ENCODE peak calls at places on chromosomes 16 and 17, in five cellular contexts. X, E, A, P and H are unnamed samples.

GRCh38 chr17:42287305-42288077 is 807 bp upstream of the STAT5A start:
- DNase-seq in A (peak; percentile 79), E (no peak), X (peak; percentile 53), P (peak; percentile 88), H (peak; percentile 42)

GRCh38 chr17:72407336-72408121 is 286.7 kb downstream of the SOX9 start:
- DNase-seq in X (peak; percentile 50), P (peak; percentile 67), E (no peak), A (peak; percentile 58), H (peak; percentile 22)

GRCh38 chr16:2966803-2967184 is 2.4 kb upstream of the PAQR4 start:
- DNase-seq in X (no peak), P (no peak), E (no peak), A (no peak), H (no peak)

GRCh38 chr16:5903153-5903552 is 805.6 kb upstream of the EEF2KMT start:
- DNase-seq in E (no peak), X (no peak), P (no peak), A (no peak), H (no peak)

GRCh38 chr16:64615647-64616280 is 506.1 kb downstream of the CDH11 start:
- DNase-seq in X (no peak), P (no peak), A (no peak), E (no peak), H (peak; percentile 21)

GRCh38 chr17:68288375-68288774 is 2.6 kb downstream of the SLC16A6 start:
- DNase-seq in P (peak; percentile 35), A (peak; percentile 67), E (no peak), X (no peak), H (no peak)

GRCh38 chr17:62895650-62896301 is 70.3 kb upstream of the TANC2 start:
- DNase-seq in X (no peak), E (no peak), P (no peak), A (no peak), H (no peak)

GRCh38 chr16:84754353-84754856 is 54.6 kb downstream of the USP10 start:
- DNase-seq in A (peak; percentile 73), P (peak; percentile 87), X (peak; percentile 86), E (peak; percentile 59), H (no peak)

GRCh38 chr16:54517181-54517580 is 230.6 kb upstream of the IRX3 start:
- DNase-seq in A (no peak), X (no peak), E (no peak), P (no peak), H (no peak)

GRCh38 chr17:8628609-8629169 is 1.8 kb downstream of the MYH10 start:
- DNase-seq in A (no peak), E (no peak), P (no peak), X (no peak), H (no peak)

GRCh38 chr17:8629371-8630226 is 926 bp downstream of the MYH10 start:
- DNase-seq in X (peak; percentile 50), P (peak; percentile 66), A (peak; percentile 37), E (peak; percentile 36), H (peak; percentile 40)

GRCh38 chr17:8630802-8631553 is 453 bp upstream of the MYH10 start:
- DNase-seq in A (peak; percentile 100), X (peak; percentile 99), P (peak; percentile 99), E (peak; percentile 99), H (peak; percentile 98)

GRCh38 chr17:8631554-8631877 is 991 bp upstream of the MYH10 start:
- DNase-seq in A (no peak), X (no peak), E (no peak), P (no peak), H (no peak)

DNA sequence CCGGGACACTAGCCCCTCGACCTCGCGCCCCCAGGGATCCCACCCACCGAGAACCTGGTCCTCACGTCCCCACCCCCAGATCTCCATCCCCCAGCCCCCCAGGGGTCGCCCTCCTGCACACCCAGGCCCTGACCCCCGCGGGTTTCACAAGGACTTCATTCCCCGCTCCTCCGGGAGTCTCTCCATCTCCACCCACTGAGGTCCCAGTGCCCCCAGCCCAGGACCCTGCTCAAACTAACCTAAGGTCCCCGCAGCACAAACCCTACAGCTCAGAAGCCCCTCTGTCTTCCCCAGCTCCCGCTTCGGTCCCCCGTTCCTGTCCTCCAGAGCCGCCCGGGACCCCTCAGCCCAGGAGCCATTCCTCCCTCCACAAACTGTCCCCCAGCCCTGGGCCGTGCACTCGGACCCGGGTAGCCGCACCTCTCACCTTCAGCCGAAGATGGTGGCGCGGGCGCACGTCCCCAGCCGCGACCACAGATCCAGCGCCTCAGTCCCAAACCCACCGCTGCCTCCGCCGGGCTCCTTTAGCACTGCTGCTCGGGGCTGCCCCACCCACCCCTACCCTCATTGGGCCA is at the start of gene MYH10:
- DNase-seq in P (peak; percentile 67), E (no peak), A (peak; percentile 39), X (peak; percentile 37), H (no peak)
- TF ChIP-seq CTCF in P (peak; percentile 36), E (no peak), A (peak; percentile 21), X (no peak), H (no peak)

DNA sequence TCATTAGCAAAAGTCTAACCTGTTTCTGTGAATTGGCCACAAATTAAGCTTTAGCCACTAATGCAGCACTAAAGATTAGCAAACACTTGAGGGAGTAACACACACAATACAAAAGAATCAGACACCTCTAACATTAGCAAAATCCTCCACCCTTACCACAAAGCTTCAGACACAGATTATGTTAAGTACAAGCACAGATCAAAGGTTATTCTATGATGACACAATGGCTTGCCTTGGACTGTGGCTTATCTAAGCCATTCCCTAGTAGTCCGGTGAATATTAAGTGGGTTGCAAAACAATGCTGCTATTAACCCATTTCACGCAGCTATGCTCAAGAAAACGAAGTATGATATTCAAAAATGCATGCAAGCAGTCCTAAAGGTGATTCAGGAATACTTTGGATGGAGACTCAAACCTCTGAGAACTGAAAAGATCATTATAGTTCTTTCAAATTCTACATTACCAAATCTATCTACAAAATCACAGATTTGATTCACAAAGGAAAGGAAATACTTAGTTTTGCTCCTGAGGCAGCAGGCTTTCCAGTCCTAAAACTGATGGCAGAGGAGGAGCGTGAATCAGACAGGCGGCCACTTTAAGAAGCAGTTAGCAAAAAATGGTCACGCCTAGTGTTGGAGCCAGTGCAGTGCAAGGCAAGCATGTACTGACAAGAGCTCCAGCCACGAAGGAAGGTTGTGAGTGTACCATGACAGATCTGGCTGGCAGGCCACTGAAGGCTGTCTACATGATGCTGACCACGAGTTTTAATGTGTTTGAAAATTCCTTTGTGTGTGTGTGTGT is 67.2 kb downstream of the PARN start:
- DNase-seq in A (no peak), P (no peak), E (no peak), X (no peak), H (no peak)
- TF ChIP-seq CTCF in A (no peak), P (peak; percentile 20), E (peak; percentile 24), X (no peak), H (peak; percentile 42)

GRCh38 chr16:49378816-49379215 is 5.2 kb downstream of the C16orf78 start:
- DNase-seq in E (no peak), X (no peak), A (no peak), P (no peak), H (no peak)

GRCh38 chr16:49377196-49377755 is 3.7 kb downstream of the C16orf78 start:
- DNase-seq in E (no peak), P (no peak), X (no peak), A (no peak), H (no peak)

GRCh38 chr16:49378238-49378637 is 4.6 kb downstream of the C16orf78 start:
- DNase-seq in A (no peak), E (no peak), P (no peak), X (no peak), H (no peak)

DNA sequence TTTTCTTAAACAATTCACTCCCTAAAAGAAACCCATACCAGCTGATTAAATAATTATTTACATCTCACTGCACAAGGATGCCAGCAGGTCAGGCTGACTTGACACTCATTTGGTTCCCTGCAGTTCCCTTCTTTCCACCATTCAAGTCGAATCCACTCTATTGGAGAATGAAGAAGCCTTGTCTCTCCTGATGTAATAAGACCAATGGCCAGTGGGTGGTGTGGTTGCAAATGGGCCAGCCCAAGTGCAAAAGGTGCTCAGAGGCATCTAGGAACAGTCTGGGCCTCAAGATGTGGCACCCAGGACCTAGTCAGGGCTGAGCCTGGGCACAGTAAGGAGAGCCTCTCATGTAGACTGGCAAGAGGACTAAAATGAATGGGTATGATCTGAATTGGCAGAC is 9.3 kb downstream of the C16orf78 start:
- DNase-seq in X (no peak), P (no peak), E (no peak), A (no peak), H (no peak)
- TF ChIP-seq CTCF in X (no peak), P (no peak), E (peak; percentile 19), A (peak; percentile 42), H (no peak)

GRCh38 chr17:75855310-75856061 is at the start of gene WBP2:
- DNase-seq in A (peak; percentile 99), P (peak; percentile 100), X (peak; percentile 100), E (peak; percentile 94), H (peak; percentile 97)
- TF ChIP-seq CTCF in A (no peak), P (peak; percentile 84), X (peak; percentile 69), E (peak; percentile 62), H (peak; percentile 59)

GRCh38 chr16:68367034-68367433 is 56.2 kb downstream of the PRMT7 start:
- DNase-seq in E (no peak), P (no peak), A (peak; percentile 74), X (no peak), H (no peak)
- TF ChIP-seq CTCF in E (peak; percentile 60), P (peak; percentile 27), A (peak; percentile 63), X (no peak), H (peak; percentile 48)

DNA sequence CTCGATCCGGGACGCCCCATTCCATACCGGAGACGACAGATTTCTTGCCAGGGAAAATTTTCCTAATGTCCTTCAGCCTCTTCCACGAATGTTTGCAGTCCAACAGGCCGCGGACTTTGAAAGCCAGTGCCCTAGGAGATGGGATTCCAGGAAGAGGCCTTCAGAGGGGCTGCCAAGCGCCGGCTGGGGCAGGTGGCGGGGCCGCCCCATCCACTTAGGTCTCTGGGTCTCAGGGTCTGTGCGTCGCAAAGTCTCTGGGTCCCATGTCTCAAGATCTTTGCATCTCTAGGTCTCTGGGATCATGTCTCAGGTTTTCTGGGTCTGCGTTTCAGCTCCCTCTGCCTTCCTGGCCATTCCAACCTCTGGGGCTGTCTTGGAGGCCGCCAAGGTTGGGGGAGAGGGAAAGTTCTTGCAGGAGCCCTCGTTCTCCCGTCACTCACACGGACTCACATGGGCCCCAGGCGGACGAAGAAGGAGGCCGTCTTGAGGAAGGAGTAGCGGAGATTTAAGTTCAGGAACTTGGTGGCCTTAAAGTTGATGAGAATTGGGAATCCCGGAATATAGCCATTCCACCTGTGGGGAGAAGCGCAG is 7.2 kb downstream of the ALOX12B start:
- DNase-seq in X (no peak), A (no peak), P (no peak), E (no peak), H (no peak)
- TF ChIP-seq CTCF in X (no peak), A (no peak), P (no peak), E (no peak), H (peak; percentile 43)

GRCh38 chr17:78125976-78126894 is 2.3 kb downstream of the TMC6 start:
- DNase-seq in A (no peak), X (no peak), E (no peak), P (no peak), H (peak; percentile 62)
- TF ChIP-seq CTCF in A (no peak), X (no peak), E (no peak), P (no peak), H (no peak)

GRCh38 chr17:34841467-34841866 is 119.8 kb downstream of the CCT6B start:
- DNase-seq in A (no peak), P (no peak), E (no peak), X (no peak), H (no peak)
- TF ChIP-seq CTCF in A (no peak), P (no peak), E (peak; percentile 10), X (no peak), H (no peak)